ENCODE peak calls at places on chromosomes 2 and 18, in five cellular contexts. Z is NCI-H1105 treated with DMSO at 0.1 percent for 48 hours; I is islet precursor cell; X is brain microvascular endothelial cell; P is activated CD8-positive, alpha-beta memory T cell treated with anti-CD3 and anti-CD28 coated beads for 4 hours. R is an unnamed sample.

GRCh38 chr2:1749750-1750149 is 5.4 kb upstream of the PXDN start:
- DNase-seq in Z (no peak), I (peak), X (no peak), P (no peak), R (no peak)

GRCh38 chr2:218017211-218018053 is 14.6 kb upstream of the TNS1 start:
- DNase-seq in Z (no peak), X (no peak), I (no peak), P (no peak), R (no peak)

GRCh38 chr2:120825370-120826259 is 89.9 kb downstream of the GLI2 start:
- DNase-seq in Z (peak), I (peak), P (no peak), X (peak), R (no peak)

GRCh38 chr2:6863792-6864191 is 1.9 kb downstream of the CMPK2 start:
- DNase-seq in X (no peak), P (no peak), Z (no peak), I (no peak), R (no peak)

GRCh38 chr2:109129356-109129920 is 433 bp downstream of the SH3RF3 start:
- DNase-seq in X (no peak), Z (no peak), I (peak), P (no peak), R (no peak)

GRCh38 chr2:147164563-147164962 is 680.3 kb upstream of the ACVR2A start:
- DNase-seq in I (no peak), X (no peak), P (no peak), Z (no peak), R (no peak)

GRCh38 chr2:11967946-11968465 is 221.6 kb downstream of the LPIN1 start:
- DNase-seq in I (peak), P (no peak), X (peak), Z (peak), R (no peak)

GRCh38 chr2:221346411-221346810 is 225.7 kb downstream of the EPHA4 start:
- DNase-seq in I (no peak), Z (no peak), P (no peak), X (no peak), R (no peak)

GRCh38 chr2:58055027-58055786 is 8.6 kb downstream of the VRK2 start:
- DNase-seq in P (no peak), Z (peak), X (no peak), I (no peak), R (no peak)

GRCh38 chr2:43284967-43285366 is 58.6 kb upstream of the ZFP36L2 start:
- DNase-seq in I (no peak), P (no peak), Z (no peak), X (no peak), R (no peak)

GRCh38 chr2:119826370-119826961 is 66.7 kb downstream of the PTPN4 start:
- DNase-seq in Z (no peak), I (peak), X (peak), P (no peak), R (no peak)

GRCh38 chr2:191666733-191667132 is 11.2 kb upstream of the NABP1 start:
- DNase-seq in P (no peak), I (peak), X (peak), Z (no peak), R (no peak)

GRCh38 chr18:63553117-63553516 is 10.9 kb downstream of the SERPINB12 start:
- DNase-seq in X (peak), P (no peak), Z (no peak), I (peak), R (no peak)

GRCh38 chr2:48514591-48514990 is 15.4 kb upstream of the STON1 start:
- DNase-seq in P (no peak), Z (no peak), I (no peak), X (no peak), R (no peak)

GRCh38 chr2:156132130-156132529 is 200.4 kb downstream of the NR4A2 start:
- DNase-seq in P (no peak), I (no peak), X (no peak), Z (no peak), R (no peak)

GRCh38 chr2:37720533-37721218 is 49.2 kb upstream of the CDC42EP3 start:
- DNase-seq in I (no peak), X (no peak), Z (no peak), P (no peak), R (no peak)

GRCh38 chr2:71680925-71681324 is 227.6 kb downstream of the DYSF start:
- DNase-seq in X (no peak), I (no peak), Z (no peak), P (no peak), R (no peak)

GRCh38 chr2:236762628-236763027 is 193.0 kb downstream of the ACKR3 start:
- DNase-seq in Z (no peak), X (no peak), I (no peak), P (no peak), R (no peak)

R was measured in NCI-H748 treated with DMSO at 0.1 percent for 48 hours.